ENCODE peak calls at places on chromosomes 4 and X, in seven cellular contexts. One of them, this sample, is unnamed.

GRCh38 chr4:174260099-174260498 is 23.4 kb downstream of the FBXO8 start:
- DNase-seq in endothelial cell: no peak
- DNase-seq in sigmoid colon: no peak
- DNase-seq in WTC11: no peak
- DNase-seq in pancreas: no peak
- DNase-seq in Calu3: no peak
- DNase-seq in AG04450: peak; percentile 39
- DNase-seq in this sample: no peak

GRCh38 chrX:82134378-82134777 is 932.5 kb downstream of the SH3BGRL start:
- DNase-seq in endothelial cell: no peak
- DNase-seq in sigmoid colon: no peak
- DNase-seq in WTC11: no peak
- DNase-seq in pancreas: no peak
- DNase-seq in Calu3: no peak
- DNase-seq in AG04450: no peak
- DNase-seq in this sample: no peak

GRCh38 chrX:82816572-82816971 is 691.5 kb upstream of the POU3F4 start:
- DNase-seq in endothelial cell: no peak
- DNase-seq in sigmoid colon: no peak
- DNase-seq in WTC11: no peak
- DNase-seq in pancreas: no peak
- DNase-seq in Calu3: no peak
- DNase-seq in AG04450: no peak
- DNase-seq in this sample: no peak

GRCh38 chrX:101785142-101785541 is 125.5 kb upstream of the ARMCX2 start:
- DNase-seq in endothelial cell: no peak
- DNase-seq in sigmoid colon: no peak
- DNase-seq in WTC11: no peak
- DNase-seq in pancreas: no peak
- DNase-seq in Calu3: no peak
- DNase-seq in AG04450: no peak
- DNase-seq in this sample: no peak

GRCh38 chrX:1483843-1484637 is 31.3 kb upstream of the ASMTL start:
- DNase-seq in endothelial cell: no peak
- DNase-seq in sigmoid colon: peak; percentile 17
- DNase-seq in WTC11: no peak
- DNase-seq in pancreas: no peak
- DNase-seq in Calu3: no peak
- DNase-seq in AG04450: no peak
- DNase-seq in this sample: no peak

GRCh38 chr4:699816-700580 is 5.6 kb upstream of the PCGF3 start:
- DNase-seq in endothelial cell: no peak
- DNase-seq in sigmoid colon: peak; percentile 54
- DNase-seq in WTC11: no peak
- DNase-seq in pancreas: no peak
- DNase-seq in Calu3: no peak
- DNase-seq in AG04450: no peak
- DNase-seq in this sample: no peak

GRCh38 chr4:38512840-38513239 is 151.2 kb upstream of the KLF3 start:
- DNase-seq in endothelial cell: no peak
- DNase-seq in sigmoid colon: no peak
- DNase-seq in WTC11: no peak
- DNase-seq in pancreas: no peak
- DNase-seq in Calu3: no peak
- DNase-seq in AG04450: no peak
- DNase-seq in this sample: no peak

GRCh38 chrX:104173841-104174240 is 7.6 kb downstream of the FAM199X start:
- DNase-seq in endothelial cell: no peak
- DNase-seq in sigmoid colon: no peak
- DNase-seq in WTC11: no peak
- DNase-seq in pancreas: no peak
- DNase-seq in Calu3: no peak
- DNase-seq in AG04450: no peak
- DNase-seq in this sample: no peak

GRCh38 chr4:125266901-125267601 is 47.7 kb upstream of the FAT4 start:
- DNase-seq in endothelial cell: no peak
- DNase-seq in sigmoid colon: no peak
- DNase-seq in WTC11: no peak
- DNase-seq in pancreas: no peak
- DNase-seq in Calu3: no peak
- DNase-seq in AG04450: peak; percentile 23
- DNase-seq in this sample: no peak

GRCh38 chr4:71857713-71858451 is 74.0 kb upstream of the GC start:
- DNase-seq in endothelial cell: peak; percentile 35
- DNase-seq in sigmoid colon: no peak
- DNase-seq in WTC11: peak; percentile 66
- DNase-seq in pancreas: peak; percentile 13
- DNase-seq in Calu3: no peak
- DNase-seq in AG04450: no peak
- DNase-seq in this sample: no peak

GRCh38 chrX:47184486-47184885 is 9.1 kb upstream of the UBA1 start:
- DNase-seq in endothelial cell: no peak
- DNase-seq in sigmoid colon: no peak
- DNase-seq in WTC11: no peak
- DNase-seq in pancreas: no peak
- DNase-seq in Calu3: no peak
- DNase-seq in AG04450: no peak
- DNase-seq in this sample: peak; percentile 57

GRCh38 chr4:51932261-51932660 is 87.9 kb downstream of the LRRC66 start:
- DNase-seq in endothelial cell: no peak
- DNase-seq in sigmoid colon: no peak
- DNase-seq in WTC11: no peak
- DNase-seq in pancreas: no peak
- DNase-seq in Calu3: no peak
- DNase-seq in AG04450: no peak
- DNase-seq in this sample: no peak

GRCh38 chrX:40474205-40474626 is 106.6 kb upstream of the ATP6AP2 start:
- DNase-seq in endothelial cell: peak; percentile 18
- DNase-seq in sigmoid colon: peak; percentile 67
- DNase-seq in WTC11: peak; percentile 68
- DNase-seq in pancreas: peak; percentile 47
- DNase-seq in Calu3: peak; percentile 40
- DNase-seq in AG04450: no peak
- DNase-seq in this sample: no peak

GRCh38 chr4:182391111-182391684 is 148.0 kb downstream of the TENM3 start:
- DNase-seq in endothelial cell: no peak
- DNase-seq in sigmoid colon: no peak
- DNase-seq in WTC11: no peak
- DNase-seq in pancreas: no peak
- DNase-seq in Calu3: no peak
- DNase-seq in AG04450: no peak
- DNase-seq in this sample: no peak

GRCh38 chrX:75155454-75155829 is 641 bp downstream of the ABCB7 start:
- DNase-seq in endothelial cell: no peak
- DNase-seq in sigmoid colon: no peak
- DNase-seq in WTC11: no peak
- DNase-seq in pancreas: no peak
- DNase-seq in Calu3: no peak
- DNase-seq in AG04450: no peak
- DNase-seq in this sample: no peak

GRCh38 chr4:1154523-1155182 is 17.7 kb downstream of the SPON2 start:
- DNase-seq in endothelial cell: no peak
- DNase-seq in sigmoid colon: peak; percentile 57
- DNase-seq in WTC11: no peak
- DNase-seq in pancreas: peak; percentile 80
- DNase-seq in Calu3: peak; percentile 36
- DNase-seq in AG04450: peak; percentile 15
- DNase-seq in this sample: no peak

GRCh38 chr4:148203056-148203898 is 238.9 kb downstream of the NR3C2 start:
- DNase-seq in endothelial cell: no peak
- DNase-seq in sigmoid colon: no peak
- DNase-seq in WTC11: peak; percentile 25
- DNase-seq in pancreas: peak; percentile 71
- DNase-seq in Calu3: peak; percentile 13
- DNase-seq in AG04450: no peak
- DNase-seq in this sample: no peak

GRCh38 chrX:76555816-76556215 is 128.3 kb downstream of the MAGEE1 start:
- DNase-seq in endothelial cell: peak; percentile 41
- DNase-seq in sigmoid colon: no peak
- DNase-seq in WTC11: peak; percentile 58
- DNase-seq in pancreas: no peak
- DNase-seq in Calu3: peak; percentile 5
- DNase-seq in AG04450: no peak
- DNase-seq in this sample: no peak

GRCh38 chr4:25807101-25807728 is 55.6 kb downstream of the SEL1L3 start:
- DNase-seq in endothelial cell: no peak
- DNase-seq in sigmoid colon: no peak
- DNase-seq in WTC11: no peak
- DNase-seq in pancreas: no peak
- DNase-seq in Calu3: no peak
- DNase-seq in AG04450: no peak
- DNase-seq in this sample: no peak

DNA sequence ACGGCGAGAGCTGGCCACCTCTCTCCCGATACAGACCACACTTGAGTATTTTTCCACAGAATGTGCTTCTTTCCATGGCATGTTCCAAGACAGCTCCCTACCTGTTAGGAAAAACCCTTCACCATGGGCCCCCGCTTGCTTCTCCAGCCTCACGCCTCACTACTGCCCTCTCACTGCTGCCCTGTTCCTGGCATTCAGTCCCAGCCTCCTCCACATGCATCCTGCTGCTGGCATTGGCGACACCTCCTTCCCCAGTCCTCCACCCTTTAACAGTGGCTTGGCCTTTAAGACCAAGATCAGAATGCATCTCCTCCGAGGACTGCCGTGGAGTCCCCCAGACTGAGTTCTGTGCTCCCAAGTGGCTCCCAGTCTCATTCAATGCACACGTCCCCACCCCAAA is 10.7 kb downstream of the PNMA6F start:
- DNase-seq in endothelial cell: no peak
- DNase-seq in sigmoid colon: no peak
- DNase-seq in WTC11: no peak
- DNase-seq in pancreas: no peak
- DNase-seq in Calu3: no peak
- DNase-seq in AG04450: no peak
- DNase-seq in this sample: no peak
- TF ChIP-seq CTCF in endothelial cell: no peak
- TF ChIP-seq CTCF in sigmoid colon: no peak
- TF ChIP-seq CTCF in WTC11: no peak
- TF ChIP-seq CTCF in pancreas: no peak
- TF ChIP-seq CTCF in Calu3: no peak
- TF ChIP-seq CTCF in AG04450: no peak
- TF ChIP-seq CTCF in this sample: no peak

GRCh38 chr4:99612281-99612680 is 37.7 kb downstream of the MTTP start:
- DNase-seq in endothelial cell: no peak
- DNase-seq in sigmoid colon: no peak
- DNase-seq in WTC11: no peak
- DNase-seq in pancreas: no peak
- DNase-seq in Calu3: no peak
- DNase-seq in AG04450: no peak
- DNase-seq in this sample: no peak

GRCh38 chr4:99615210-99615834 is 40.7 kb downstream of the MTTP start:
- DNase-seq in endothelial cell: no peak
- DNase-seq in sigmoid colon: peak; percentile 57
- DNase-seq in WTC11: no peak
- DNase-seq in pancreas: no peak
- DNase-seq in Calu3: no peak
- DNase-seq in AG04450: no peak
- DNase-seq in this sample: no peak

GRCh38 chr4:99614491-99614890 is 39.9 kb downstream of the MTTP start:
- DNase-seq in endothelial cell: no peak
- DNase-seq in sigmoid colon: no peak
- DNase-seq in WTC11: no peak
- DNase-seq in pancreas: no peak
- DNase-seq in Calu3: no peak
- DNase-seq in AG04450: no peak
- DNase-seq in this sample: no peak

GRCh38 chr4:99610605-99611172 is 36.1 kb downstream of the MTTP start:
- DNase-seq in endothelial cell: no peak
- DNase-seq in sigmoid colon: no peak
- DNase-seq in WTC11: no peak
- DNase-seq in pancreas: no peak
- DNase-seq in Calu3: no peak
- DNase-seq in AG04450: no peak
- DNase-seq in this sample: no peak

DNA sequence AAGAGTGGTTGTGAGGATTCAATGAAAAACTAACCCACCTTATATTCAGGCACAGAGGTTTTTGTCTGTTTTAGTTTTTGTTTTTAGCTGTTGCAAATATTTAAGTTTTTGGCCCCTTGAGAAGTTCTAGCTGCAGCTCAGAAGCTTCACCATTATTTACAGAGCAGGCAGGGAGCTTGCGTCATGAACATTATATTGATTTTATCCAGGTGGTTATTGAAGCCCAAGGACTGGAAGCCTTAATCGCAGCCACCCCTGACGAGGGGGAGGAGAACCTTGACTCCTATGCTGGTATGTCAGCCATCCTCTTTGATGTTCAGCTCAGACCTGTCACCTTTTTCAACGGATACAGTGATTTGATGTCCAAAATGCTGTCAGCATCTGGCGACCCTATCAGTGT is 38.1 kb downstream of the MTTP start:
- DNase-seq in endothelial cell: no peak
- DNase-seq in sigmoid colon: no peak
- DNase-seq in WTC11: no peak
- DNase-seq in pancreas: peak; percentile 28
- DNase-seq in Calu3: no peak
- DNase-seq in AG04450: no peak
- DNase-seq in this sample: no peak
- TF ChIP-seq CTCF in endothelial cell: no peak
- TF ChIP-seq CTCF in sigmoid colon: no peak
- TF ChIP-seq CTCF in WTC11: no peak
- TF ChIP-seq CTCF in pancreas: no peak
- TF ChIP-seq CTCF in Calu3: no peak
- TF ChIP-seq CTCF in AG04450: no peak
- TF ChIP-seq CTCF in this sample: no peak

GRCh38 chr4:153645183-153645582 is 38.9 kb upstream of the TLR2 start:
- DNase-seq in endothelial cell: no peak
- DNase-seq in sigmoid colon: no peak
- DNase-seq in WTC11: peak; percentile 19
- DNase-seq in pancreas: no peak
- DNase-seq in Calu3: no peak
- DNase-seq in AG04450: no peak
- DNase-seq in this sample: no peak
- TF ChIP-seq CTCF in endothelial cell: peak; percentile 28
- TF ChIP-seq CTCF in sigmoid colon: no peak
- TF ChIP-seq CTCF in WTC11: no peak
- TF ChIP-seq CTCF in pancreas: no peak
- TF ChIP-seq CTCF in Calu3: no peak
- TF ChIP-seq CTCF in AG04450: peak; percentile 27
- TF ChIP-seq CTCF in this sample: peak; percentile 45

GRCh38 chrX:111680988-111681779 is at the start of gene ALG13:
- DNase-seq in endothelial cell: peak; percentile 72
- DNase-seq in sigmoid colon: peak; percentile 96
- DNase-seq in WTC11: peak; percentile 79
- DNase-seq in pancreas: peak; percentile 88
- DNase-seq in Calu3: peak; percentile 87
- DNase-seq in AG04450: peak; percentile 63
- DNase-seq in this sample: peak; percentile 98
- TF ChIP-seq CTCF in endothelial cell: peak; percentile 63
- TF ChIP-seq CTCF in sigmoid colon: peak; percentile 55
- TF ChIP-seq CTCF in WTC11: peak; percentile 65
- TF ChIP-seq CTCF in pancreas: peak; percentile 64
- TF ChIP-seq CTCF in Calu3: peak; percentile 66
- TF ChIP-seq CTCF in AG04450: peak; percentile 73
- TF ChIP-seq CTCF in this sample: peak; percentile 95